ENCODE peak calls at places on chromosomes 16 and 17, in seven cellular contexts. Z, A, H, W, L, K and O are unnamed samples.

GRCh38 chr17:50806141-50806643 is 29.2 kb upstream of the WFIKKN2 start:
- DNase-seq in Z (no peak), K (no peak), A (peak), L (no peak), H (no peak), W (no peak), O (no peak)

GRCh38 chr17:27384261-27384701 is 72.0 kb upstream of the KSR1 start:
- DNase-seq in A (no peak), W (no peak), H (no peak), K (peak), Z (no peak), L (no peak), O (no peak)

GRCh38 chr16:85327731-85328664 is 215.7 kb upstream of the CIBAR2 start:
- DNase-seq in Z (no peak), A (no peak), W (no peak), H (peak), L (peak), K (no peak), O (peak)

GRCh38 chr16:31215287-31216115 is 1.4 kb downstream of the PYDC1 start:
- DNase-seq in L (no peak), K (no peak), H (peak), Z (no peak), A (no peak), W (no peak), O (peak)

GRCh38 chr17:59618894-59619312 is 792 bp upstream of the CLTC start:
- DNase-seq in Z (no peak), H (no peak), L (peak), W (no peak), A (no peak), K (no peak), O (peak)

GRCh38 chr16:2785101-2785991 is 2.0 kb downstream of the PRSS33 start:
- DNase-seq in W (no peak), H (no peak), K (no peak), L (no peak), A (no peak), Z (no peak), O (peak)

GRCh38 chr17:77233635-77234334 is 93.0 kb downstream of the SEC14L1 start:
- DNase-seq in A (no peak), K (peak), Z (no peak), L (no peak), H (no peak), W (no peak), O (no peak)

GRCh38 chr17:39011907-39012468 is 44.8 kb upstream of the FBXO47 start:
- DNase-seq in Z (no peak), W (no peak), L (no peak), H (no peak), K (no peak), A (no peak), O (no peak)

GRCh38 chr16:22370038-22370541 is 4.3 kb downstream of the CDR2 start:
- DNase-seq in H (no peak), L (no peak), W (no peak), K (peak), A (no peak), Z (no peak), O (no peak)

GRCh38 chr17:30239089-30239462 is 3.6 kb upstream of the SLC6A4 start:
- DNase-seq in H (no peak), W (no peak), L (no peak), A (no peak), K (no peak), Z (no peak), O (peak)

GRCh38 chr16:84068041-84068440 is 25.4 kb upstream of the SLC38A8 start:
- DNase-seq in H (no peak), W (no peak), Z (no peak), K (no peak), A (no peak), L (no peak), O (no peak)

GRCh38 chr16:9845661-9846361 is 336.4 kb downstream of the GRIN2A start:
- DNase-seq in H (no peak), L (no peak), K (no peak), W (no peak), Z (no peak), A (no peak), O (no peak)

GRCh38 chr16:35748621-35749252 is 2289.3 kb downstream of the TP53TG3F start:
- DNase-seq in A (no peak), W (no peak), Z (no peak), L (no peak), H (no peak), K (no peak), O (no peak)

GRCh38 chr17:78144146-78144719 is 2.0 kb upstream of the C17orf99 start:
- DNase-seq in K (peak), L (no peak), H (no peak), W (no peak), A (peak), Z (no peak), O (no peak)